ENCODE peak calls at places on chromosomes 3 and 15, in five cellular contexts. One of them, this sample, is unnamed.

GRCh38 chr3:10855083-10855870 is 39.2 kb downstream of the SLC6A11 start:
- DNase-seq in PC-9: no peak
- DNase-seq in OCI-LY7: no peak
- DNase-seq in right atrium auricular region: no peak
- DNase-seq in MCF 10A: peak
- DNase-seq in this sample: no peak

GRCh38 chr3:63242124-63242523 is 36.0 kb upstream of the SYNPR start:
- DNase-seq in MCF 10A: no peak
- DNase-seq in PC-9: no peak
- DNase-seq in OCI-LY7: no peak
- DNase-seq in right atrium auricular region: no peak
- DNase-seq in this sample: no peak

GRCh38 chr15:22887157-22887951 is 48.9 kb downstream of the NIPA2 start:
- DNase-seq in PC-9: no peak
- DNase-seq in OCI-LY7: no peak
- DNase-seq in MCF 10A: peak
- DNase-seq in right atrium auricular region: peak
- DNase-seq in this sample: no peak

GRCh38 chr3:190303887-190304286 is 18.4 kb downstream of the CLDN1 start:
- DNase-seq in MCF 10A: peak
- DNase-seq in right atrium auricular region: no peak
- DNase-seq in OCI-LY7: no peak
- DNase-seq in PC-9: no peak
- DNase-seq in this sample: no peak

GRCh38 chr15:33296856-33297255 is 13.9 kb upstream of the RYR3 start:
- DNase-seq in PC-9: no peak
- DNase-seq in OCI-LY7: no peak
- DNase-seq in right atrium auricular region: no peak
- DNase-seq in MCF 10A: peak
- DNase-seq in this sample: no peak

GRCh38 chr15:91956026-91956723 is 102.7 kb downstream of the SLCO3A1 start:
- DNase-seq in right atrium auricular region: no peak
- DNase-seq in MCF 10A: peak
- DNase-seq in OCI-LY7: no peak
- DNase-seq in PC-9: no peak
- DNase-seq in this sample: no peak

GRCh38 chr3:123876858-123877257 is 7.3 kb downstream of the MYLK start:
- DNase-seq in right atrium auricular region: no peak
- DNase-seq in MCF 10A: no peak
- DNase-seq in OCI-LY7: no peak
- DNase-seq in PC-9: no peak
- DNase-seq in this sample: no peak

GRCh38 chr3:60531759-60532158 is 719.5 kb downstream of the FHIT start:
- DNase-seq in PC-9: no peak
- DNase-seq in MCF 10A: no peak
- DNase-seq in right atrium auricular region: no peak
- DNase-seq in OCI-LY7: no peak
- DNase-seq in this sample: no peak

GRCh38 chr3:83003917-83004316 is 1242.5 kb upstream of the GBE1 start:
- DNase-seq in MCF 10A: no peak
- DNase-seq in OCI-LY7: peak
- DNase-seq in right atrium auricular region: no peak
- DNase-seq in PC-9: no peak
- DNase-seq in this sample: no peak

GRCh38 chr3:9088431-9089353 is 125.4 kb upstream of the RAD18 start:
- DNase-seq in PC-9: peak
- DNase-seq in OCI-LY7: no peak
- DNase-seq in right atrium auricular region: no peak
- DNase-seq in MCF 10A: peak
- DNase-seq in this sample: no peak

GRCh38 chr3:43046583-43046982 is 59.3 kb downstream of the POMGNT2 start:
- DNase-seq in MCF 10A: no peak
- DNase-seq in PC-9: no peak
- DNase-seq in OCI-LY7: no peak
- DNase-seq in right atrium auricular region: peak
- DNase-seq in this sample: peak

GRCh38 chr15:71781179-71781964 is 29.0 kb upstream of the NR2E3 start:
- DNase-seq in OCI-LY7: no peak
- DNase-seq in PC-9: no peak
- DNase-seq in MCF 10A: no peak
- DNase-seq in right atrium auricular region: no peak
- DNase-seq in this sample: no peak

GRCh38 chr15:96243701-96244100 is 86.8 kb upstream of the NR2F2 start:
- DNase-seq in PC-9: no peak
- DNase-seq in OCI-LY7: no peak
- DNase-seq in MCF 10A: no peak
- DNase-seq in right atrium auricular region: no peak
- DNase-seq in this sample: no peak

GRCh38 chr3:177905895-177906511 is 630.2 kb upstream of the KCNMB2 start:
- DNase-seq in PC-9: peak
- DNase-seq in right atrium auricular region: no peak
- DNase-seq in OCI-LY7: no peak
- DNase-seq in MCF 10A: peak
- DNase-seq in this sample: no peak

GRCh38 chr3:116188231-116188785 is 257.0 kb downstream of the LSAMP start:
- DNase-seq in MCF 10A: no peak
- DNase-seq in right atrium auricular region: no peak
- DNase-seq in OCI-LY7: no peak
- DNase-seq in PC-9: no peak
- DNase-seq in this sample: no peak

GRCh38 chr3:80190051-80190450 is 422.3 kb upstream of the ROBO1 start:
- DNase-seq in PC-9: peak
- DNase-seq in OCI-LY7: no peak
- DNase-seq in right atrium auricular region: no peak
- DNase-seq in MCF 10A: peak
- DNase-seq in this sample: no peak

GRCh38 chr3:186923241-186923640 is 7.1 kb upstream of the ST6GAL1 start:
- DNase-seq in PC-9: no peak
- DNase-seq in right atrium auricular region: no peak
- DNase-seq in OCI-LY7: no peak
- DNase-seq in MCF 10A: no peak
- DNase-seq in this sample: no peak

GRCh38 chr3:178238179-178238578 is 298.1 kb upstream of the KCNMB2 start:
- DNase-seq in right atrium auricular region: no peak
- DNase-seq in MCF 10A: no peak
- DNase-seq in OCI-LY7: no peak
- DNase-seq in PC-9: no peak
- DNase-seq in this sample: no peak

GRCh38 chr15:82850242-82850591 is 40.8 kb downstream of the WHAMM start:
- DNase-seq in MCF 10A: no peak
- DNase-seq in OCI-LY7: no peak
- DNase-seq in right atrium auricular region: peak
- DNase-seq in PC-9: no peak
- DNase-seq in this sample: no peak

GRCh38 chr15:65595960-65596359 is 15.0 kb downstream of the INTS14 start:
- DNase-seq in PC-9: no peak
- DNase-seq in MCF 10A: no peak
- DNase-seq in OCI-LY7: peak
- DNase-seq in right atrium auricular region: no peak
- DNase-seq in this sample: no peak

GRCh38 chr3:111919370-111920065 is 59.3 kb upstream of the ABHD10 start:
- DNase-seq in MCF 10A: no peak
- DNase-seq in OCI-LY7: no peak
- DNase-seq in right atrium auricular region: no peak
- DNase-seq in PC-9: no peak
- DNase-seq in this sample: no peak

GRCh38 chr3:124695369-124695768 is 34.9 kb upstream of the UMPS start:
- DNase-seq in PC-9: no peak
- DNase-seq in right atrium auricular region: no peak
- DNase-seq in MCF 10A: no peak
- DNase-seq in OCI-LY7: no peak
- DNase-seq in this sample: no peak

GRCh38 chr3:125398952-125399351 is 23.8 kb upstream of the ZNF148 start:
- DNase-seq in right atrium auricular region: no peak
- DNase-seq in OCI-LY7: peak
- DNase-seq in MCF 10A: peak
- DNase-seq in PC-9: peak
- DNase-seq in this sample: no peak

GRCh38 chr15:29086001-29086400 is 183.6 kb downstream of the NSMCE3 start:
- DNase-seq in MCF 10A: no peak
- DNase-seq in OCI-LY7: no peak
- DNase-seq in PC-9: no peak
- DNase-seq in right atrium auricular region: no peak
- DNase-seq in this sample: no peak

GRCh38 chr3:114900908-114901307 is 246.2 kb downstream of the ZBTB20 start:
- DNase-seq in OCI-LY7: no peak
- DNase-seq in right atrium auricular region: no peak
- DNase-seq in PC-9: no peak
- DNase-seq in MCF 10A: no peak
- DNase-seq in this sample: no peak

GRCh38 chr15:90648137-90649070 is 68.7 kb upstream of the BLM start:
- DNase-seq in right atrium auricular region: peak
- DNase-seq in MCF 10A: peak
- DNase-seq in OCI-LY7: peak
- DNase-seq in PC-9: peak
- DNase-seq in this sample: no peak

GRCh38 chr3:106943071-106943470 is 434.2 kb upstream of the CCDC54 start:
- DNase-seq in PC-9: no peak
- DNase-seq in right atrium auricular region: no peak
- DNase-seq in OCI-LY7: no peak
- DNase-seq in MCF 10A: peak
- DNase-seq in this sample: no peak

GRCh38 chr3:197846491-197846890 is 55.4 kb downstream of the LRCH3 start:
- DNase-seq in PC-9: no peak
- DNase-seq in right atrium auricular region: no peak
- DNase-seq in OCI-LY7: no peak
- DNase-seq in MCF 10A: no peak
- DNase-seq in this sample: no peak

GRCh38 chr15:70301396-70301795 is 203.7 kb upstream of the TLE3 start:
- DNase-seq in right atrium auricular region: no peak
- DNase-seq in PC-9: peak
- DNase-seq in OCI-LY7: no peak
- DNase-seq in MCF 10A: no peak
- DNase-seq in this sample: no peak

GRCh38 chr3:131047582-131047981 is 20.9 kb downstream of the NEK11 start:
- DNase-seq in MCF 10A: no peak
- DNase-seq in OCI-LY7: peak
- DNase-seq in right atrium auricular region: no peak
- DNase-seq in PC-9: no peak
- DNase-seq in this sample: no peak
- TF ChIP-seq CTCF in MCF 10A: no peak
- TF ChIP-seq CTCF in OCI-LY7: peak
- TF ChIP-seq CTCF in right atrium auricular region: no peak
- TF ChIP-seq CTCF in PC-9: no peak
- TF ChIP-seq CTCF in this sample: no peak

GRCh38 chr3:27758083-27758482 is 36.0 kb upstream of the EOMES start:
- DNase-seq in OCI-LY7: no peak
- DNase-seq in right atrium auricular region: no peak
- DNase-seq in MCF 10A: peak
- DNase-seq in PC-9: no peak
- DNase-seq in this sample: no peak
- TF ChIP-seq CTCF in OCI-LY7: no peak
- TF ChIP-seq CTCF in right atrium auricular region: no peak
- TF ChIP-seq CTCF in MCF 10A: no peak
- TF ChIP-seq CTCF in PC-9: no peak
- TF ChIP-seq CTCF in this sample: no peak

DNA sequence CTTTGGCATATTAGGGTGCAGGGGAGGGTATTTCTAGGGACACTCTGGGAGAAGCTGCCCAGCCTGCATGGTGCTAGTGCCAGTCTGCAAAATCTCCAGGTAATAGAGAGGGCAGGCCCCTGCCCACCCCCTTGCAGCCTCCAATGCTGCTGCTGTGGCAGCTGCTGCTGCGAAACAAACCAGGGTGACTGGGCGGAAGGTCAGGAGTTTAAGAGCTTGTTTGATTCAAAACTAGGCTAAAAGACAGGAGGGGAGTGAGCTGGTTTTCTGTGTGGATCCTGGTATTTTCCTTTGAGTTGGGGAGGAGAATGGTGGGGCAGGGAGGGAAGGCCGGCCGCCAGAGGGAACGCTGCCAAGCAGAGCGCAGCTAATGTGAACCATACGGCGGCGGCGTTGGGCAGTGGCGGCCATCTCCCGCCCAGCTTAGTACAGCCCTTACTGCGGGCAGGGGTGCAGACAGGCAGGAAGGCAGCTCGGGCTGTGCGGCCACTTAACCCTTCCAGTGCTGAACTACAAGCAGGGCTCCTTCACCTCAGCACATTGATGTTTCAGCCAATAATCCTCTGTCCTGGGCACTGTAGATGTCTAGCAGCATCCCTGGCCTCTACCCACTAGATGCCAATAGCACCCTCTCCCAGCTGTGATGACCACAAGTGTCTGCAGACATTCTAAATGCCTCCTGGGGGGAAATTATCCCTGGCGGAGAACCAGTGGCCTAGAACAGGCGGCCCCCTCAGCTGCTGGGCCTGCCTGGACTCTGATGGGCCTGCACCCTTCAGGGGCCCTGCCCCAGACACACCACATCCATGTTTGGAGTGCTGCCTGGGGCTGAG is 125.7 kb downstream of the EEFSEC start:
- DNase-seq in OCI-LY7: no peak
- DNase-seq in PC-9: no peak
- DNase-seq in right atrium auricular region: no peak
- DNase-seq in MCF 10A: no peak
- DNase-seq in this sample: peak
- TF ChIP-seq CTCF in OCI-LY7: no peak
- TF ChIP-seq CTCF in PC-9: no peak
- TF ChIP-seq CTCF in right atrium auricular region: no peak
- TF ChIP-seq CTCF in MCF 10A: no peak
- TF ChIP-seq CTCF in this sample: peak

GRCh38 chr3:173513123-173513522 is 115.6 kb downstream of the NLGN1 start:
- DNase-seq in OCI-LY7: no peak
- DNase-seq in right atrium auricular region: no peak
- DNase-seq in PC-9: no peak
- DNase-seq in MCF 10A: peak
- DNase-seq in this sample: no peak
- TF ChIP-seq CTCF in OCI-LY7: no peak
- TF ChIP-seq CTCF in right atrium auricular region: no peak
- TF ChIP-seq CTCF in PC-9: no peak
- TF ChIP-seq CTCF in MCF 10A: no peak
- TF ChIP-seq CTCF in this sample: no peak

GRCh38 chr15:67059127-67059553 is 6.3 kb upstream of the SMAD3 start:
- DNase-seq in right atrium auricular region: no peak
- DNase-seq in MCF 10A: no peak
- DNase-seq in PC-9: no peak
- DNase-seq in OCI-LY7: no peak
- DNase-seq in this sample: no peak
- TF ChIP-seq CTCF in right atrium auricular region: no peak
- TF ChIP-seq CTCF in MCF 10A: no peak
- TF ChIP-seq CTCF in PC-9: no peak
- TF ChIP-seq CTCF in OCI-LY7: no peak
- TF ChIP-seq CTCF in this sample: no peak

This sample was measured in osteocyte.